ENCODE peak calls at places on chromosomes 12 and 14, in six cellular contexts. U is tibial nerve, X is IMR-90, B is heart left ventricle, G is HepG2, T is A549. M is an unnamed sample. For H3K4me1, the result is how much of the 10 kb centered on the place peaks cover.

GRCh38 chr12:108457006-108457733 is 57.9 kb upstream of the FICD start:
- DNase-seq in B (no peak), T (peak), G (peak), U (peak), X (peak), M (no peak)

GRCh38 chr12:49874142-49874897 is 29.4 kb downstream of the FAIM2 start:
- DNase-seq in X (peak), B (no peak), G (no peak), U (no peak), T (no peak), M (no peak)

GRCh38 chr14:72284176-72284575 is 351.9 kb downstream of the RGS6 start:
- DNase-seq in X (no peak), U (no peak), T (no peak), G (no peak), B (no peak), M (no peak)

GRCh38 chr12:116130431-116130830 is 147.1 kb downstream of the MED13L start:
- DNase-seq in B (no peak), U (no peak), G (no peak), T (no peak), X (peak), M (no peak)

GRCh38 chr14:76640923-76641395 is 120.3 kb upstream of the VASH1 start:
- DNase-seq in B (no peak), T (no peak), X (no peak), G (no peak), U (no peak), M (no peak)

GRCh38 chr12:111741235-111741812 is 25.4 kb upstream of the ALDH2 start:
- DNase-seq in U (no peak), G (no peak), B (peak), T (no peak), X (peak), M (no peak)

GRCh38 chr14:75981426-75981825 is 369 bp downstream of the TGFB3 start:
- DNase-seq in T (no peak), B (no peak), G (peak), U (no peak), X (no peak), M (no peak)

GRCh38 chr12:1919284-1919683 is 832 bp upstream of the CACNA2D4 start:
- DNase-seq in T (no peak), B (no peak), U (no peak), G (no peak), X (no peak), M (no peak)

GRCh38 chr14:54343276-54344121 is 53.3 kb upstream of the CDKN3 start:
- DNase-seq in T (no peak), G (peak), U (no peak), B (no peak), X (no peak), M (no peak)

GRCh38 chr14:89294872-89295271 is 122.2 kb downstream of the FOXN3 start:
- DNase-seq in U (no peak), G (no peak), T (no peak), X (no peak), B (no peak), M (no peak)

GRCh38 chr12:16891673-16892072 is 285.7 kb upstream of the LMO3 start:
- DNase-seq in B (no peak), X (no peak), T (no peak), U (no peak), G (no peak), M (no peak)

GRCh38 chr14:100837812-100838170 is 11.9 kb downstream of the MEG3 start:
- DNase-seq in G (no peak), X (no peak), B (no peak), T (no peak), U (no peak), M (no peak)

GRCh38 chr12:6540181-6540877 is 6.0 kb downstream of the GAPDH start:
- DNase-seq in X (peak), T (peak), B (peak), G (no peak), U (peak), M (peak)

GRCh38 chr12:48423200-48423599 is 49.2 kb upstream of the ANP32D start:
- DNase-seq in U (no peak), B (no peak), T (no peak), X (no peak), G (no peak), M (no peak)

GRCh38 chr12:17079251-17079909 is 473.4 kb upstream of the LMO3 start:
- DNase-seq in X (no peak), T (no peak), G (peak), U (no peak), B (no peak), M (no peak)

GRCh38 chr12:55862286-55862685 is 19.6 kb upstream of the MMP19 start:
- DNase-seq in X (peak), G (no peak), U (no peak), B (no peak), T (peak), M (no peak)

GRCh38 chr12:56299308-56299852 is 750 bp downstream of the CS start:
- DNase-seq in B (no peak), T (peak), G (no peak), X (peak), U (no peak), M (no peak)

GRCh38 chr12:94922561-94922960 is 80.9 kb downstream of the NDUFA12 start:
- DNase-seq in X (no peak), T (no peak), B (no peak), G (no peak), U (no peak), M (no peak)

GRCh38 chr12:45660330-45660729 is 69.2 kb upstream of the ARID2 start:
- DNase-seq in G (no peak), B (peak), T (peak), U (no peak), X (peak), M (no peak)

GRCh38 chr14:31842905-31843304 is 234.2 kb upstream of the ARHGAP5 start:
- DNase-seq in X (no peak), T (no peak), G (no peak), B (no peak), U (no peak), M (no peak)

GRCh38 chr14:44785096-44785495 is 176.7 kb downstream of the KLHL28 start:
- DNase-seq in T (no peak), G (no peak), B (no peak), X (peak), U (no peak), M (no peak)

GRCh38 chr12:19053218-19053617 is 76.3 kb upstream of the PLEKHA5 start:
- DNase-seq in U (no peak), G (no peak), B (no peak), T (no peak), X (no peak), M (no peak)

GRCh38 chr12:22271036-22271435 is 63.5 kb downstream of the ST8SIA1 start:
- DNase-seq in T (peak), G (no peak), X (peak), U (no peak), B (no peak), M (no peak)

GRCh38 chr14:77230914-77231313 is 40.1 kb downstream of the NGB start:
- DNase-seq in G (no peak), U (no peak), B (no peak), T (no peak), X (no peak), M (no peak)

GRCh38 chr14:52013984-52014600 is 24.7 kb downstream of the RTRAF start:
- DNase-seq in G (no peak), U (no peak), T (peak), B (no peak), X (no peak), M (no peak)

GRCh38 chr14:94313991-94314655 is 9.0 kb downstream of the SERPINA6 start:
- DNase-seq in G (no peak), T (no peak), B (no peak), U (peak), X (peak), M (no peak)

GRCh38 chr12:94707892-94708291 is 57.5 kb upstream of the TMCC3 start:
- DNase-seq in T (no peak), X (peak), B (no peak), G (no peak), U (peak), M (no peak)

GRCh38 chr12:92341333-92341691 is 195.7 kb upstream of the BTG1 start:
- DNase-seq in G (peak), X (no peak), B (no peak), T (no peak), U (no peak), M (no peak)

GRCh38 chr12:58393152-58393551 is 451.8 kb downstream of the ATP23 start:
- DNase-seq in G (no peak), B (no peak), U (no peak), X (peak), T (no peak), M (no peak)

GRCh38 chr14:100142073-100143040 is 17.1 kb downstream of the DEGS2 start:
- DNase-seq in T (no peak), X (no peak), B (peak), U (no peak), G (no peak), M (no peak)

GRCh38 chr12:59636945-59637656 is 41.3 kb downstream of the SLC16A7 start:
- DNase-seq in U (no peak), B (no peak), X (no peak), G (no peak), T (no peak), M (no peak)

GRCh38 chr14:81102217-81102616 is 118.5 kb downstream of the GTF2A1 start:
- DNase-seq in U (no peak), G (no peak), T (no peak), B (no peak), X (no peak), M (no peak)

GRCh38 chr14:96059519-96060135 is 20.5 kb downstream of the C14orf132 start:
- DNase-seq in G (no peak), U (no peak), T (no peak), B (no peak), X (no peak), M (no peak)

GRCh38 chr14:23518716-23519115 is 32.8 kb downstream of the ZFHX2 start:
- DNase-seq in G (no peak), T (no peak), B (no peak), U (no peak), X (no peak), M (no peak)

GRCh38 chr14:34983148-34983760 is 462 bp downstream of the SRP54 start:
- DNase-seq in X (no peak), G (no peak), U (peak), T (no peak), B (no peak), M (no peak)

GRCh38 chr12:89529738-89530137 is 3.9 kb upstream of the POC1B start:
- DNase-seq in B (no peak), T (peak), X (peak), U (no peak), G (peak), M (no peak)

GRCh38 chr12:15984097-15984800 is 73.1 kb downstream of the DERA start:
- DNase-seq in X (peak), B (no peak), U (no peak), T (no peak), G (no peak), M (no peak)

GRCh38 chr14:100682749-100683148 is 43.9 kb upstream of the DLK1 start:
- DNase-seq in X (no peak), B (no peak), T (no peak), G (no peak), U (no peak), M (no peak)

GRCh38 chr12:53984901-53985357 is at the start of gene HOXC10:
- DNase-seq in T (peak), U (peak), X (peak), G (peak), B (peak), M (peak)
- TF ChIP-seq CTCF in T (peak), U (peak), X (peak), G (peak), B (peak), M (peak)

DNA sequence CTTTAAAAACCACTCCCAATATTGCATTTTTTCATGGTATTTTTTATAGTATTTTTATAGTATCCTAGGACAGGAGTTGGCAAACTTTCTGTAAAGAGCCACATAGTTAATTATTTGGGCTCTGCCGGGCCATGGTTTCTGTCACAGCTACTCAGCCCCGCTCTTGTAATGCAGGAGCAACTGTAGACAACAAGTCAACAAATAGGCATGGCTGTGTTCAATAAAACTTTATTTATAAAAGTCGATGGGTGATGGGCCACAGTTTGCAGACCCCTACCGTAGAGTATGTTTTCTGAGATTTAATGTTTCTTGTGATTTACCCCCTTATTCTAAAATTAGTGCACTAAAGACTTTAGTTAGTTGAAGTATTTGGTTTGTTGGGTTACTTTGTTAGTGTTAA is 25.5 kb downstream of the MDM2 start:
- DNase-seq in T (no peak), B (no peak), U (no peak), G (no peak), X (no peak), M (no peak)
- TF ChIP-seq POLR2A in T (no peak), B (no peak), U (no peak), G (no peak), X (no peak), M (no peak)

GRCh38 chr14:104682107-104682593 is 7.3 kb upstream of the INF2 start:
- DNase-seq in X (no peak), U (no peak), T (peak), G (no peak), B (no peak), M (no peak)
- H3K4me1 ChIP-seq in X (under half), U (half or more), T (half or more), G (half or more), B (half or more), M (half or more)

GRCh38 chr12:71640316-71640715 is 23.3 kb downstream of the ZFC3H1 start:
- DNase-seq in B (no peak), T (no peak), X (no peak), G (no peak), U (no peak), M (no peak)

GRCh38 chr12:71641390-71641789 is 22.3 kb downstream of the ZFC3H1 start:
- DNase-seq in G (no peak), T (no peak), B (no peak), U (no peak), X (no peak), M (no peak)

GRCh38 chr12:71638499-71638898 is 25.1 kb downstream of the ZFC3H1 start:
- DNase-seq in X (no peak), G (no peak), U (no peak), B (no peak), T (no peak), M (no peak)

GRCh38 chr12:71636704-71637115 is 26.9 kb downstream of the ZFC3H1 start:
- DNase-seq in B (no peak), X (peak), T (peak), G (peak), U (no peak), M (no peak)

DNA sequence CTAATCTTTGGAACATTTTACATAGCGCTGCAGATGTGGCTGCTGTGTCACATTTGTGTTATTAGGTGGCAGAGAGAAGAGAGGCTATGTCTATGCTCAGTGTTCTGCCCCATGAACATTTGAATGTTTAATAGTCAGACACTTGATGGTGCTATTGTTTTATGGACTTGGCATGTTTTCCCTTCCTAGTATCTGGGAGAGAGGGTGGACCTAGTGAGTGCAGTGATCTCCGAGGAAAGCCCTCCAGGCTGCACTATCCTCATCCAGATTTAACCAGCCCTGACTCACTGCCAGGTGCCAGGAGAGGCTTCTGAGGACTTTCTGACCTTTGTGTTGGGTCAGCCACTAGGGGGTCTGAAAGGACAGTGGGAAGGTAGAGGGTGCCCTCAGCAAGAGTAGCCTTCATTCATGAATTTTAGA is 24.3 kb downstream of the ZFC3H1 start:
- DNase-seq in X (no peak), T (peak), U (no peak), B (no peak), G (peak), M (no peak)
- TF ChIP-seq CTCF in X (no peak), T (peak), U (no peak), B (no peak), G (peak), M (no peak)